ENCODE peak calls at places on chromosomes 5 and 9, in six cellular contexts. Y, H, C, J, V and W are unnamed samples.

GRCh38 chr9:9563817-9564216 is 1049.0 kb downstream of the PTPRD start:
- DNase-seq in Y (no peak), H (no peak), C (no peak), J (no peak), V (no peak), W (no peak)

GRCh38 chr5:132055808-132056609 is 4.4 kb upstream of the IL3 start:
- DNase-seq in Y (no peak), H (no peak), C (no peak), J (no peak), V (no peak), W (peak; percentile 54)

GRCh38 chr9:121837113-121838010 is 185.9 kb downstream of the DAB2IP start:
- DNase-seq in Y (no peak), H (no peak), C (no peak), J (no peak), V (no peak), W (no peak)

GRCh38 chr5:39399135-39400036 is 25.4 kb downstream of the DAB2 start:
- DNase-seq in Y (no peak), H (no peak), C (peak; percentile 97), J (no peak), V (peak; percentile 62), W (no peak)

GRCh38 chr9:115673599-115673998 is 480.0 kb upstream of the PAPPA start:
- DNase-seq in Y (no peak), H (no peak), C (peak; percentile 81), J (no peak), V (no peak), W (no peak)

GRCh38 chr9:71685394-71685793 is 82.9 kb downstream of the CEMIP2 start:
- DNase-seq in Y (peak; percentile 16), H (no peak), C (no peak), J (no peak), V (no peak), W (no peak)

GRCh38 chr5:132831095-132831860 is 831 bp upstream of the SHROOM1 start:
- DNase-seq in Y (no peak), H (no peak), C (no peak), J (no peak), V (no peak), W (no peak)

GRCh38 chr5:13771011-13771571 is 173.4 kb downstream of the DNAH5 start:
- DNase-seq in Y (no peak), H (no peak), C (peak; percentile 90), J (no peak), V (no peak), W (no peak)

GRCh38 chr5:5751987-5752386 is 329.5 kb downstream of the ICE1 start:
- DNase-seq in Y (no peak), H (no peak), C (no peak), J (no peak), V (no peak), W (no peak)

GRCh38 chr5:83554686-83555085 is 83.1 kb downstream of the VCAN start:
- DNase-seq in Y (no peak), H (no peak), C (peak; percentile 34), J (no peak), V (no peak), W (no peak)

GRCh38 chr5:55603947-55604346 is 69.2 kb upstream of the PLPP1 start:
- DNase-seq in Y (no peak), H (no peak), C (peak; percentile 79), J (no peak), V (no peak), W (no peak)

GRCh38 chr9:112355305-112355953 is 22.0 kb upstream of the PTBP3 start:
- DNase-seq in Y (no peak), H (no peak), C (no peak), J (no peak), V (no peak), W (no peak)

GRCh38 chr5:126370796-126371718 is 52.2 kb upstream of the GRAMD2B start:
- DNase-seq in Y (no peak), H (no peak), C (peak; percentile 42), J (peak; percentile 16), V (peak; percentile 35), W (no peak)

GRCh38 chr9:116287721-116288120 is 134.1 kb downstream of the PAPPA start:
- DNase-seq in Y (no peak), H (no peak), C (no peak), J (no peak), V (no peak), W (no peak)

GRCh38 chr5:79561525-79561893 is 47.6 kb upstream of the HOMER1 start:
- DNase-seq in Y (no peak), H (peak; percentile 33), C (no peak), J (no peak), V (no peak), W (no peak)

GRCh38 chr9:111413996-111414395 is 70.2 kb downstream of the ECPAS start:
- DNase-seq in Y (no peak), H (no peak), C (no peak), J (no peak), V (no peak), W (no peak)

GRCh38 chr5:145681216-145681615 is 153.9 kb downstream of the PRELID2 start:
- DNase-seq in Y (no peak), H (no peak), C (no peak), J (no peak), V (no peak), W (no peak)

GRCh38 chr5:132237670-132238069 is 10.0 kb upstream of the P4HA2 start:
- DNase-seq in Y (no peak), H (no peak), C (no peak), J (no peak), V (no peak), W (no peak)

GRCh38 chr5:169632946-169633345 is 4.1 kb upstream of the DOCK2 start:
- DNase-seq in Y (no peak), H (no peak), C (no peak), J (no peak), V (no peak), W (no peak)

GRCh38 chr9:74760031-74760700 is 127.6 kb downstream of the TRPM6 start:
- DNase-seq in Y (no peak), H (no peak), C (peak; percentile 32), J (no peak), V (no peak), W (no peak)

GRCh38 chr9:136858844-136859757 is 7.0 kb downstream of the MAMDC4 start:
- DNase-seq in Y (no peak), H (no peak), C (peak; percentile 71), J (no peak), V (no peak), W (no peak)

GRCh38 chr9:82223442-82223841 is 234.9 kb downstream of the SPATA31D1 start:
- DNase-seq in Y (no peak), H (no peak), C (peak; percentile 68), J (no peak), V (no peak), W (no peak)

GRCh38 chr9:26033346-26033745 is 355.1 kb upstream of the TUSC1 start:
- DNase-seq in Y (no peak), H (no peak), C (peak; percentile 84), J (no peak), V (no peak), W (no peak)

GRCh38 chr9:131529597-131530545 is 1.2 kb downstream of the UCK1 start:
- DNase-seq in Y (no peak), H (no peak), C (no peak), J (no peak), V (no peak), W (no peak)

GRCh38 chr5:18433336-18433735 is 799.1 kb downstream of the TAF11L14 start:
- DNase-seq in Y (no peak), H (no peak), C (no peak), J (no peak), V (no peak), W (no peak)

GRCh38 chr9:93826209-93826608 is 128.9 kb downstream of the BARX1 start:
- DNase-seq in Y (peak; percentile 31), H (peak; percentile 55), C (no peak), J (peak; percentile 83), V (no peak), W (peak; percentile 20)

GRCh38 chr9:108081112-108081511 is 591.5 kb upstream of the KLF4 start:
- DNase-seq in Y (no peak), H (no peak), C (no peak), J (no peak), V (no peak), W (no peak)

GRCh38 chr5:179865471-179866240 is 7.0 kb upstream of the MRNIP start:
- DNase-seq in Y (no peak), H (no peak), C (no peak), J (no peak), V (no peak), W (no peak)

GRCh38 chr5:83430130-83431010 is 41.2 kb upstream of the VCAN start:
- DNase-seq in Y (peak; percentile 27), H (peak; percentile 45), C (peak; percentile 72), J (peak; percentile 74), V (peak; percentile 14), W (peak; percentile 28)

GRCh38 chr5:113245427-113246052 is 189.2 kb downstream of the TSSK1B start:
- DNase-seq in Y (no peak), H (no peak), C (no peak), J (no peak), V (no peak), W (no peak)

GRCh38 chr9:41229408-41230401 is 40.6 kb upstream of the ZNG1F start:
- DNase-seq in Y (no peak), H (no peak), C (peak; percentile 2), J (peak; percentile 14), V (no peak), W (peak; percentile 27)

GRCh38 chr5:139149477-139150199 is 48.5 kb downstream of the SIL1 start:
- DNase-seq in Y (no peak), H (no peak), C (no peak), J (no peak), V (no peak), W (no peak)

GRCh38 chr5:39759696-39760095 is 334.9 kb upstream of the DAB2 start:
- DNase-seq in Y (no peak), H (no peak), C (no peak), J (no peak), V (no peak), W (no peak)

GRCh38 chr5:88190106-88190834 is 78.4 kb downstream of the TMEM161B start:
- DNase-seq in Y (no peak), H (peak; percentile 46), C (no peak), J (peak; percentile 24), V (no peak), W (no peak)

GRCh38 chr9:131282688-131283422 is 6.5 kb upstream of the FAM78A start:
- DNase-seq in Y (no peak), H (no peak), C (no peak), J (peak; percentile 71), V (no peak), W (no peak)

GRCh38 chr9:121788686-121789366 is 137.4 kb downstream of the DAB2IP start:
- DNase-seq in Y (no peak), H (no peak), C (no peak), J (no peak), V (no peak), W (no peak)

GRCh38 chr5:4581289-4581688 is 558.8 kb upstream of the ADAMTS16 start:
- DNase-seq in Y (no peak), H (no peak), C (no peak), J (no peak), V (no peak), W (no peak)